ENCODE peak calls at places on chromosome 13, in four cellular contexts. C, I, R and A are unnamed samples.

GRCh38 chr13:32116210-32116609 is 84.6 kb downstream of the FRY start:
- DNase-seq in C (no peak), I (peak; percentile 41), R (no peak), A (no peak)

GRCh38 chr13:111666377-111666776 is 345.9 kb downstream of the TEX29 start:
- DNase-seq in C (peak; percentile 0), I (no peak), R (no peak), A (no peak)

GRCh38 chr13:71626396-71626795 is 240.6 kb downstream of the DACH1 start:
- DNase-seq in C (no peak), I (no peak), R (no peak), A (no peak)

GRCh38 chr13:99496322-99497142 is 4.7 kb upstream of the TM9SF2 start:
- DNase-seq in C (peak; percentile 75), I (peak; percentile 60), R (no peak), A (peak; percentile 82)

GRCh38 chr13:64810701-64811258 is 2419.4 kb downstream of the PCDH9 start:
- DNase-seq in C (no peak), I (no peak), R (no peak), A (no peak)

GRCh38 chr13:66635526-66635925 is 594.6 kb downstream of the PCDH9 start:
- DNase-seq in C (no peak), I (no peak), R (no peak), A (no peak)

GRCh38 chr13:89199138-89199537 is 1528.0 kb downstream of the SLITRK5 start:
- DNase-seq in C (no peak), I (no peak), R (no peak), A (no peak)

GRCh38 chr13:52809310-52809769 is 39.1 kb downstream of the PCDH8 start:
- DNase-seq in C (peak; percentile 35), I (peak; percentile 77), R (peak; percentile 93), A (peak; percentile 85)

GRCh38 chr13:38262211-38262610 is 87.4 kb upstream of the UFM1 start:
- DNase-seq in C (no peak), I (no peak), R (no peak), A (no peak)

GRCh38 chr13:54356209-54356608 is 1327.6 kb downstream of the OLFM4 start:
- DNase-seq in C (no peak), I (no peak), R (no peak), A (no peak)

GRCh38 chr13:95588721-95589120 is 36.2 kb downstream of the CLDN10 start:
- DNase-seq in C (no peak), I (no peak), R (no peak), A (no peak)

GRCh38 chr13:77285098-77285497 is 41.8 kb downstream of the MYCBP2 start:
- DNase-seq in C (no peak), I (no peak), R (no peak), A (no peak)

GRCh38 chr13:21719463-21719862 is 48.6 kb downstream of the FGF9 start:
- DNase-seq in C (no peak), I (no peak), R (no peak), A (no peak)

GRCh38 chr13:76812206-76812882 is 73.9 kb downstream of the KCTD12 start:
- DNase-seq in C (no peak), I (no peak), R (peak; percentile 55), A (no peak)

DNA sequence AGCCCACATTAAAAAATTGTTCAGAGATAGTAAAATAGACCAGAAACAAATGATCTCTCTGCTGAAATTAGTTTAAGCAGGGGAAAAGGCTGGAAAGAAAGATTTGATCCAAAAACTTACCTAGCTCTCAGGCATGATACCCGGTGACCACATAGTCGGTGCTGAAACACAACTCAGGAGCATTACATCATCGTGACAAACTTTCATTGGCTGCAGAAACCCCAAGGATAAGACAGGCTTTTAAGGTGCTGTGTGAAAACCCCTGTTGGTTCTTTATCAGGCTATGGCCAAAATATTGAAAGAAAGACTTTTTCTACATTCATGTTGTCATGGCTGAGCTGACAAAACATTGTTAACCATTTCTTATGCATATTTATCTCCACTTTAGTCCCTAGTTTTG is 171.7 kb upstream of the KLF12 start:
- DNase-seq in C (no peak), I (no peak), R (no peak), A (no peak)
- TF ChIP-seq GABPA in C (no peak), I (no peak), R (no peak), A (no peak)

DNA sequence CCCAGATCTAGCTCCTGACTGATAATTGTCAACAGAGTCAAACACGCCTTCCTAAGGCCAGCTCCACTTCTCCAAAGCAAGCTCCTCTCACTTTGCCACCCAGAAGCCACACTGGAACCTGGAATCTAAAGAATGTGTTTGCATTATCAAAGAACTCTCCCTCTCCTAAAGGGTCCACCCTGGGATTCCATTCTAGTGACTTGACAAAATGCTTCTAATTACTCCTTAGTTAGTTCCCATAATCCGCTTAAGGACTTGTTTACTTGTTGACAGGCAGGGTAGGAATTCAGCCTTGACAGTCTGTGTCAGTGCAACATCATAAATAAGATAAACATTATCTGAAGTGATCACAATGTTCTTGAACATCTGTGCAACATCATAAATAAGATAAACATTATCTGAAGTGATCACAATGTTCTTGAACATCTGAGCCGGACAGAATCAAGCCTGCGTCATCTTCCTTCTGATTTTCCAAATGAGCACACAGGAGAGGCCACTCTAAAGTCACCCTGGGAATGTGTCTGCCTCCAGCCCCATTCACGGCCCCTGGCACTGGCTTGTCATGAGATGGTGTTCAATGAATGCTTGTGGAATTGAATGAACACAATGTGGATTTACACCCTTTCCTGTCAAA is 512.1 kb downstream of the IRS2 start:
- DNase-seq in C (no peak), I (no peak), R (no peak), A (no peak)
- TF ChIP-seq GABPA in C (no peak), I (no peak), R (no peak), A (no peak)

DNA sequence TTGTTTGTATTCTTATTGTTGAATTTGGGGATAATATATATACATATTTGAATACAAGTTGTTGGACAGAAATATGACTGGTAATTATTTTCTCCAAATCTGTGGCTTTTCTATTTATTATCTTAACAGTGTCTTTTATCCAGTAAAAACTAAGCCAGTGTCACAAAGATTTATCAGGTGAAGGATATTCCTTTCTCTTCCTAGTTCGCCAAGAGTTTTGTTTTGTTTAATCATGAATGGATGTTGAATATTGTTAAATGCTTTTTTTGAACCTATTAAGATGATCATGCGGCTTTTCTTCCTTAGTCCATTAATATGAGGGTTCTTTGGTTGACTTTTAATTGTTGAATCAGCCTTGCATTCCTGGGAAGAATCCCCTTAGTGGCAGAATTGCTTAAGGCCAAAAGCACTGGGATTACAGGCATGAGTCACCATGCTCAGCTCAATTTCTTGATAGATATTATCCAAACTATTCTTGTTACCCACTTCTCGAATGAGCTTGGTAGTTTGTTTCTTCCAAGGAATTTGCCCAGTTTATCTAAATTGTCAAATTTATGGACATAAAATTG is 53.3 kb downstream of the TEX26 start:
- DNase-seq in C (no peak), I (no peak), R (no peak), A (no peak)
- TF ChIP-seq GABPA in C (no peak), I (no peak), R (no peak), A (no peak)

DNA sequence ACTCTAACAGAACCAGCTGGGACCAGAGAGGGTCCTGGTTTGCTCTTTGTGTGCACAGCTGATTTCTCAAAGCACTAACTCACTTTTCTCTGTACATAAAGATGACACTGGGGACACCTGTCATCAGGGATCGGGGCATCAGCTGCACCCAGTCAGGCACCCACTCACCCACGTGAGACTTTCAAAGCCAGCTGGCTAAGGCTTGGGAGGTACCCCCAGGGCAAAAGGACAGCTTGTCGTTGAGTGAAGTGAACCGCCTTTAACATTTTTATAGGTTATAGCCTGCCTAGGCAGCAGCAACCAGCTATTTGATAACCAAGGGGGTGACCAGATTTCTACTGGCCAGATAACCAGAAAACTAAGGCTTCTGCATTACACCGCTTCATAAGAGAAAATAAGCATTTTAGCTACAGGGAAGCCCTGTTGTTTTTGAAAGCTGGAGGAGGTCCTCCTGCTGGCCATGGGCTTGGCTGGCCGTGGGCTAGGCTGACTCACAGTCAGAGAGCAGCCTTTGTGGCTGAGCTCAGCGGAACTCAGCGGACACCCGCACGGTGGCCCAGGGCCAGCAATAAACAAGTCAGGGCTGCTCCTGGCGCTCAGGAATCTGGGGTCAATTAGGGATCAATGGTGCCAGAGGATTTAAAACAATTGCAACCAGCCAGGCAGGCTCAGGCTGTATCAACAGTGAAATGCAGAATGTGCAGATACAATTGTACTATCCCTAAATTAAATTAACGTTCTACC is 57.1 kb downstream of the ALOX5AP start:
- DNase-seq in C (no peak), I (no peak), R (peak; percentile 75), A (peak; percentile 3)
- TF ChIP-seq GABPA in C (no peak), I (no peak), R (peak; percentile 2), A (no peak)

GRCh38 chr13:114173753-114174152 is 5.3 kb upstream of the CFAP97D2 start:
- DNase-seq in C (no peak), I (no peak), R (no peak), A (no peak)

GRCh38 chr13:114179087-114179658 is at the start of gene CFAP97D2:
- DNase-seq in C (no peak), I (no peak), R (no peak), A (no peak)

GRCh38 chr13:114173261-114173660 is 5.8 kb upstream of the CFAP97D2 start:
- DNase-seq in C (no peak), I (no peak), R (no peak), A (no peak)

GRCh38 chr13:114177245-114178010 is 1.6 kb upstream of the CFAP97D2 start:
- DNase-seq in C (no peak), I (no peak), R (no peak), A (no peak)

DNA sequence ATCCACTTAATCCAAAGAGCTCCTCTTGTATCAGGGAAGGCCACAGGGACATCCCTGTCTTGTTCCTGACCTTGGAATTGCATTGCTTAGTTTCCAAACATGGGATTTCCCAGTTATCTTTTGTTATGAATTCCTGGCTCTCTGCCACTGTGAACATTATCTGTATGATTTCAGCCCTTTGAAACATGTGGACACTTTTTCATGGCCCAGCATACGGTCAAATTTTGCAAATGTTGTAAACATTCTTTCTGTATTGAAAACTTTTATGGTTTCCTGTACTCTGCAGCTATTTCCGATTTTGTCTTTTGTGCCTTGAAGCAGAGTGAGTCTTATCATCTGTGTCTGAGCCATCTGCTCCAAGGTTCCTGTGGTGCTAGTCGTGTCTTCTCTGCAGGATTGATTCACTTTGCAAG is 4.5 kb upstream of the CFAP97D2 start:
- DNase-seq in C (no peak), I (no peak), R (no peak), A (no peak)
- TF ChIP-seq GABPA in C (no peak), I (no peak), R (no peak), A (no peak)

GRCh38 chr13:43159007-43159406 is 135.6 kb downstream of the DNAJC15 start:
- DNase-seq in C (no peak), I (no peak), R (no peak), A (no peak)
- TF ChIP-seq GABPA in C (no peak), I (no peak), R (no peak), A (no peak)

GRCh38 chr13:100659578-100659977 is 15.0 kb downstream of the TMTC4 start:
- DNase-seq in C (no peak), I (no peak), R (no peak), A (no peak)

GRCh38 chr13:100662470-100663211 is 12.0 kb downstream of the TMTC4 start:
- DNase-seq in C (no peak), I (no peak), R (no peak), A (no peak)

GRCh38 chr13:100660761-100661160 is 13.8 kb downstream of the TMTC4 start:
- DNase-seq in C (no peak), I (no peak), R (no peak), A (no peak)

GRCh38 chr13:100657881-100658315 is 16.7 kb downstream of the TMTC4 start:
- DNase-seq in C (no peak), I (no peak), R (no peak), A (no peak)

DNA sequence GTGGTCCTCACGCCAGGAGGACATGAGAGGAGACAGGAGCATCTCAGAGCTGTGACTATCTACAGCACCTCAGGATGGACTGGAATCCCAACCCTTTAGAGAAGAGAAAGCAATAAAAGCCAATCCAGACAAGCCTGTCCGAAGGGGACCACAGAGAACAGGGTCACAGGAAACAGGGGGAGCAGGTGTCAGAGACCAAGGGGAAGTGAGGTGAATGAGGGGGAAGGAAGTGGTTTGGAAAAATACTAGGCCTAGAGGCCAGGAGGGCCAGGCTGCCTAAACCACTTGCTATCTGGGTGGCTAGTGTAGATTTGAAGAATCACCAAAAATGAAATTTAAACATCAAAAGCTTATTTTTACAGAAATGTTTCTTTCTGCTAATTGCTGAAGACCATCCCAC is 16.2 kb downstream of the TMTC4 start:
- DNase-seq in C (no peak), I (no peak), R (no peak), A (no peak)
- TF ChIP-seq GABPA in C (peak; percentile 30), I (no peak), R (no peak), A (no peak)